ENCODE peak calls at places on chromosomes 13 and 19, in nine cellular contexts. N is cardiac fibroblast, J is brain microvascular endothelial cell, I is HCT116, B is PC-3, T is foreskin fibroblast, V is lower lobe of right lung, U is mucosa of descending colon, Q is fibroblast of the aortic adventitia. M is an unnamed sample.

GRCh38 chr19:55346725-55347441 is 7.2 kb downstream of the KMT5C start:
- DNase-seq in N (no peak), J (no peak), I (no peak), B (no peak), T (no peak), V (peak; percentile 45), U (peak; percentile 52), Q (peak; percentile 47), M (no peak)

GRCh38 chr19:39237200-39238184 is 7.3 kb downstream of the IFNL3 start:
- DNase-seq in N (no peak), J (no peak), I (peak; percentile 3), B (peak; percentile 52), T (peak; percentile 4), V (peak; percentile 91), U (peak; percentile 85), Q (no peak), M (peak; percentile 78)

GRCh38 chr19:2049741-2050348 is 1.2 kb downstream of the MKNK2 start:
- DNase-seq in N (peak; percentile 83), J (peak; percentile 54), I (no peak), B (peak; percentile 67), T (peak; percentile 75), V (peak; percentile 94), U (peak; percentile 92), Q (peak; percentile 71), M (peak; percentile 94)

GRCh38 chr19:2167896-2168618 is 4.3 kb downstream of the DOT1L start:
- DNase-seq in N (peak; percentile 83), J (no peak), I (no peak), B (peak; percentile 23), T (peak; percentile 90), V (peak; percentile 84), U (peak; percentile 85), Q (peak; percentile 55), M (peak; percentile 86)

GRCh38 chr13:43441464-43441863 is 345.3 kb downstream of the ENOX1 start:
- DNase-seq in N (no peak), J (no peak), I (no peak), B (no peak), T (no peak), V (no peak), U (no peak), Q (no peak), M (no peak)

GRCh38 chr19:50735869-50736268 is 12.7 kb downstream of the CLEC11A start:
- DNase-seq in N (no peak), J (no peak), I (no peak), B (no peak), T (no peak), V (no peak), U (no peak), Q (no peak), M (no peak)

GRCh38 chr19:2720777-2721569 is at the start of gene DIRAS1:
- DNase-seq in N (no peak), J (no peak), I (no peak), B (no peak), T (peak; percentile 10), V (no peak), U (no peak), Q (no peak), M (no peak)

GRCh38 chr13:26964278-26965057 is 203.9 kb upstream of the GPR12 start:
- DNase-seq in N (peak; percentile 55), J (peak; percentile 70), I (no peak), B (no peak), T (no peak), V (no peak), U (no peak), Q (peak; percentile 40), M (no peak)

GRCh38 chr13:28475916-28476725 is 18.8 kb downstream of the FLT1 start:
- DNase-seq in N (peak; percentile 94), J (peak; percentile 85), I (peak; percentile 36), B (peak; percentile 74), T (peak; percentile 93), V (no peak), U (no peak), Q (peak; percentile 97), M (no peak)

GRCh38 chr13:94657167-94657566 is 55.2 kb downstream of the SOX21 start:
- DNase-seq in N (peak; percentile 66), J (peak; percentile 10), I (no peak), B (peak; percentile 33), T (peak; percentile 66), V (no peak), U (no peak), Q (no peak), M (no peak)

GRCh38 chr19:49862411-49863253 is 4.7 kb downstream of the PNKP start:
- DNase-seq in N (no peak), J (no peak), I (no peak), B (no peak), T (peak; percentile 32), V (peak; percentile 49), U (peak; percentile 62), Q (no peak), M (peak; percentile 36)

GRCh38 chr13:105817011-105817410 is 718.5 kb downstream of the EFNB2 start:
- DNase-seq in N (no peak), J (no peak), I (no peak), B (peak; percentile 38), T (no peak), V (no peak), U (no peak), Q (no peak), M (no peak)

GRCh38 chr19:13765395-13766094 is 1.2 kb downstream of the MRI1 start:
- DNase-seq in N (no peak), J (no peak), I (no peak), B (peak; percentile 35), T (peak; percentile 30), V (no peak), U (no peak), Q (no peak), M (no peak)

GRCh38 chr19:34260771-34261173 is 6.4 kb downstream of the GARRE1 start:
- DNase-seq in N (peak; percentile 28), J (peak; percentile 59), I (no peak), B (no peak), T (peak; percentile 42), V (no peak), U (no peak), Q (peak; percentile 71), M (no peak)

GRCh38 chr13:67977081-67977480 is 746.9 kb upstream of the PCDH9 start:
- DNase-seq in N (no peak), J (no peak), I (no peak), B (no peak), T (no peak), V (no peak), U (no peak), Q (no peak), M (no peak)

GRCh38 chr19:7916137-7916907 is 1.7 kb downstream of the TGFBR3L start:
- DNase-seq in N (peak; percentile 30), J (no peak), I (no peak), B (peak; percentile 42), T (peak; percentile 74), V (peak; percentile 67), U (peak; percentile 67), Q (no peak), M (peak; percentile 87)

GRCh38 chr19:57559008-57559403 is 657 bp downstream of the ZNF550 start:
- DNase-seq in N (peak; percentile 31), J (peak; percentile 4), I (no peak), B (peak; percentile 30), T (peak; percentile 63), V (peak; percentile 43), U (no peak), Q (peak; percentile 18), M (no peak)

DNA sequence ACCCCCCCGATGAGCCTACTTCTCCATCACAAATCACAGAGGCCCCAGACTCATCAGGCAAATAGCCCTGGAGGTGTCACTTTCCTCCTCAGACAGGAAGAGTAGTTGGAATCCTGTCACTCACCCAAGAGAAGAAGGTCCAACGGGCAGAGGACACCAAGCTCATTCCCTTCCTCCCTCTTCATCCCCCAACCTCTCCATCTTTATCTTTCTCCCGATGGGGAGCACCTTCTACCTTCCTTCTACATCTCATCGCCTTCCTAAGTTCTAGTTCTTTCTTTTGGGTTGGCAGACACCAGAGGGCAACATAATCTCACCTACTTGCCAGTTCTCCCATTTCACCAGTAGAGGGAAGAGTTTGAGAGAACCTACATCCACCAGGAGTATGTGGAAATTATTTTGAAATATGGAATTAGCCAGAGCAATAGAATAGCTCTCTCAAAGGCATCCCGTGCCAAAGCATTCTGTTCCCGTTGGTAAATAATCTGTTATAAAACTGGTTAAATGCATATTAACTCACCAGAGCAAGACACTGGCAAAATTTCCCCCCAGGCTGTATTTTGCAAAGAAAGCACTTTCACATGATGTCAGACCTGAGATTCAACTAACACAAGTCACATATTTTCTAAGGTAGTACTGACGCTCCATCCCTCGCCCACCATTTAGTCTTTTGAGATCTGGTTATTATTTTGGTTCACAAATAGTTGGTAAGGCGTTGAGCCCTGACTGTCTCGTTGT is 55.0 kb downstream of the ZIC5 start:
- DNase-seq in N (peak; percentile 82), J (peak; percentile 70), I (peak; percentile 73), B (peak; percentile 69), T (peak; percentile 80), V (no peak), U (no peak), Q (peak; percentile 79), M (no peak)
- TF ChIP-seq CTCF in N (peak; percentile 94), J (peak; percentile 94), I (peak; percentile 100), B (peak; percentile 95), T (peak; percentile 99), V (peak; percentile 86), U (peak; percentile 61), Q (peak; percentile 98), M (peak; percentile 76)

DNA sequence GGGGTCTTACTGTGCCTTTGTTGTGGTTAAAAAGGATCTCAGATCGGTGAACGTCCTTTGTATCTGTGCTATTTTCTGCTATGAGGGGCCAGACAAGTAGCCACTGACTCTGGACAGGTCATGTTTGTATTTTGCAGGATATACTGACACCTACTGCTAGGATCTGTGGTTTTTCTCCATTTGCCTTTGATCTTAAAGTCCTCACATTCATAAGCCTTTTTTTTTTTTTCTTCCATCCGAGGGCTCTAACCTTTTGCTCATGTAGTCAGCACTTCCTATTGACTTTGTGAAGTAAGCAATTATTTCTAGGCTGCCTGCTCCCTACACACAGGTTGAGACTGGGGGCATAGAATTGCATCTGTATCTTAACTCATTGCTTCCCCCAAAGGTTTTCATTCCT is 106.2 kb downstream of the SLITRK5 start:
- DNase-seq in N (no peak), J (no peak), I (no peak), B (peak; percentile 11), T (no peak), V (no peak), U (no peak), Q (no peak), M (no peak)
- H3K4me3 ChIP-seq in N (no peak overlapping the region), J (no peak overlapping the region), I (no peak overlapping the region), B (no peak overlapping the region), T (no peak overlapping the region), V (no peak overlapping the region), U (no peak overlapping the region), Q (no peak overlapping the region), M (no peak overlapping the region)

DNA sequence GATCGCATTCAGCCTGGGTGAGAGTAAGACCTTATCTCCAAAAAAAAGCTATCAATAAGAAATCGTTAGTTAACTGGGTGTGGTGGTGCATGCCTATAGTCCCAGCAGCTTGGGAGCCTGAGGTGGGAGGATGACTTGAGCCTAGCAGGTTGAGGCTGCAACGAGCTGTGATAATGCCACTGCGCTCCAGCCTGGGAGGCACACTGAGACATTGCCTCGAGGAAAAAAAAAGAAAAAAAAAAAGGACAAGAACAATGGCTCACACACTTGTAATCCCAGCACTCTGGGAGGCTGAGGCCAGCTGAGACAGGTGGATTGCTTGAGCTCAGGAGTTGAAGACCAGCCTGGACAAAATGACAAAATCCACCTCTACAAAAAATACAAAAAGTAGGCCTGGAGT is 16.1 kb downstream of the PSPC1 start:
- DNase-seq in N (no peak), J (no peak), I (no peak), B (no peak), T (no peak), V (no peak), U (no peak), Q (no peak), M (no peak)
- TF ChIP-seq CTCF in N (no peak), J (no peak), I (no peak), B (no peak), T (no peak), V (no peak), U (no peak), Q (no peak), M (no peak)

GRCh38 chr19:48631254-48631653 is 5.9 kb downstream of the DBP start:
- DNase-seq in N (no peak), J (no peak), I (no peak), B (no peak), T (no peak), V (no peak), U (no peak), Q (no peak), M (no peak)
- H3K4me3 ChIP-seq in N (no peak overlapping the region), J (no peak overlapping the region), I (no peak overlapping the region), B (no peak overlapping the region), T (no peak overlapping the region), V (no peak overlapping the region), U (no peak overlapping the region), Q (no peak overlapping the region), M (no peak overlapping the region)

M was measured in left lung.